ENCODE peak calls at places on chromosomes 7 and 10, in four cellular contexts. A is K562, J is HepG2, E is GM12878. I is an unnamed sample.
A peak's percentile ranks its signal among the peaks of the same experiment; 100 is the strongest.

GRCh38 chr10:132898391-132899053 is 43.8 kb downstream of the CFAP46 start:
- DNase-seq in J (no peak), A (no peak), E (no peak), I (no peak)

GRCh38 chr7:40105879-40106473 is 28.4 kb downstream of the MPLKIP start:
- DNase-seq in E (no peak), A (no peak), J (no peak), I (no peak)

GRCh38 chr10:81876253-81876731 is 1.3 kb downstream of the NRG3 start:
- DNase-seq in E (no peak), J (no peak), A (no peak), I (peak; percentile 72)

GRCh38 chr7:5497158-5498103 is 73.8 kb upstream of the TNRC18 start:
- DNase-seq in E (no peak), J (no peak), A (peak; percentile 81), I (no peak)

GRCh38 chr10:14553434-14553833 is 221.3 kb downstream of the FAM107B start:
- DNase-seq in A (no peak), E (no peak), J (peak; percentile 40), I (no peak)

GRCh38 chr7:38863609-38864291 is 45.2 kb downstream of the VPS41 start:
- DNase-seq in A (no peak), J (peak; percentile 67), E (no peak), I (no peak)

GRCh38 chr10:3861785-3862184 is 76.8 kb upstream of the KLF6 start:
- DNase-seq in E (no peak), J (no peak), A (no peak), I (no peak)

GRCh38 chr10:79372871-79373270 is 25.6 kb downstream of the PPIF start:
- DNase-seq in J (no peak), E (no peak), A (no peak), I (no peak)

GRCh38 chr10:69968830-69969229 is 83.8 kb upstream of the MACROH2A2 start:
- DNase-seq in E (no peak), A (peak; percentile 32), J (peak; percentile 57), I (peak; percentile 51)

GRCh38 chr10:116733566-116733965 is 8.8 kb downstream of the HSPA12A start:
- DNase-seq in J (no peak), A (no peak), E (no peak), I (no peak)

GRCh38 chr7:84248267-84248666 is 53.7 kb upstream of the SEMA3A start:
- DNase-seq in A (no peak), E (peak; percentile 36), J (no peak), I (no peak)

GRCh38 chr7:20144801-20145200 is 72.4 kb downstream of the MACC1 start:
- DNase-seq in E (no peak), A (no peak), J (no peak), I (no peak)

GRCh38 chr7:139242741-139243281 is 11.8 kb downstream of the UBN2 start:
- DNase-seq in J (no peak), E (no peak), A (peak; percentile 54), I (no peak)

GRCh38 chr10:69088801-69089501 is 1.0 kb downstream of the SRGN start:
- DNase-seq in E (peak; percentile 61), J (no peak), A (peak; percentile 92), I (no peak)

GRCh38 chr7:93171606-93172226 is 23.5 kb upstream of the SAMD9L start:
- DNase-seq in A (no peak), J (no peak), E (no peak), I (no peak)

GRCh38 chr7:93301736-93302135 is 69.6 kb downstream of the VPS50 start:
- DNase-seq in E (no peak), J (no peak), A (no peak), I (no peak)

GRCh38 chr10:47042815-47043750 is 131.9 kb downstream of the PTPN20 start:
- DNase-seq in A (no peak), J (no peak), E (no peak), I (no peak)

GRCh38 chr10:49024484-49024883 is 84.8 kb upstream of the LRRC18 start:
- DNase-seq in A (no peak), J (no peak), E (no peak), I (no peak)

GRCh38 chr10:119237722-119238436 is 30.5 kb downstream of the GRK5 start:
- DNase-seq in J (no peak), A (no peak), E (no peak), I (no peak)

GRCh38 chr10:61356342-61356741 is 96.8 kb downstream of the TMEM26 start:
- DNase-seq in E (no peak), J (no peak), A (no peak), I (no peak)

GRCh38 chr7:79702116-79702515 is 248.6 kb upstream of the MAGI2 start:
- DNase-seq in A (no peak), E (no peak), J (no peak), I (no peak)

GRCh38 chr7:150788474-150789269 is 11.5 kb downstream of the TMEM176B start:
- DNase-seq in J (no peak), E (no peak), A (no peak), I (no peak)

DNA sequence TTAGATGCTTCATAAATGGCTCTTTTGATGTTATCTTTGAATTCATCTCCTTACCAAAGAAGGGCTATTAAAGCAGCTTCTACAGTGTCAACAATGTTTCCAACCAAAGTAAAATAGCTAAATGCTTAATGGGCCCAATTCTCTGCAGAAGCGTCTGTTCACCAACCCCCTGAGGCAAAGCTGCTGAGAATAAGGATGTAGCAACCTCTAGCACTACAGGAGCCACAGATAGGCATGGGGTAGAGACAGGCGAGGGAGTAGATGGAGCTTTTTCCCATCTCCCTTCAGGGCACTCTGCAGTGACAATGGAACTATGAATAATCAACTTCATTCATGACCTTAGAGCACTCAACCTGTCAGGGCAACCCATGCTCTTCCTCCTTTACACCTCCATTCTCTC is 134.1 kb downstream of the FZD1 start:
- DNase-seq in J (no peak), A (no peak), E (no peak), I (no peak)
- TF ChIP-seq SP1 in J (no peak), A (no peak), E (no peak), I (no peak)

DNA sequence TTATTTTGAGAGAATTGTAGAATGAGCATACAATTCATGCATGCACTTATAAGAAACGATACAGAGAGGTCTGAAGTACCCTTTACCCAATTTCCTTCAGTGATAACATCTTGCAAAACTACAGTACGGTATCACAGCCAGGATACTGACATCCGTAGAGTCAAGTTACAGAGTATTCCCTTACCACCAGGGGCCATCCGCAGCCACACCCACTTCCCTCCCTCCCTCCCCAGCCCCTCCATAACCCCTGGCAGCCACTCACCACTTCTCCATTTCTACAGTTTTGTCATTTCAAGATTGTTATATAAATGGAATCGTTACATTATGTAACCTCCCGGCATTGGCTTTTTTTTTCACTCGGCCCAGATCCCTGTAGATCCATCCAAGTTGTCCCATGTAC is 113.6 kb upstream of the RET start:
- DNase-seq in A (no peak), J (no peak), E (no peak), I (peak; percentile 13)
- TF ChIP-seq NR2C2 in A (no peak), J (no peak), E (no peak), I (no peak)

DNA sequence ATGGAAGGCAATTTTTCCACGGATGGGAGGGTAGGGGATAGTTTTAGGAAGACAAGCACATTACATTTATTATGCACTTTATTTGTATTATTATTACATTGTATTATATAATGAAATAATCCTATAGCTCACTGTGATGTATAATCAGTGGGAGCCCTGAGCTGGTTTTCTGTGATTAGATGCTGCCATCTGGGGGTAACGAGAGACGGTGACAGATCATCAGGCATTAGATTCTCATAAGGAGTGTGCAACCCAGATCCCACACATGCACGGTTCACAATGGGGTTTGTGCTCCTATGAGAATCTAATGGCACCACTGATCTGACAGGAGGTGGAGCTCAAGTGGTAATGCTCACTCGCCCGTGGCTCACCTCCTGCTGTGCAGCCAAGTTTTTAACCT is 103.9 kb upstream of the STK17A start:
- DNase-seq in J (peak; percentile 33), E (no peak), A (peak; percentile 11), I (no peak)
- TF ChIP-seq SP1 in J (no peak), E (no peak), A (no peak), I (no peak)

GRCh38 chr10:11409357-11409756 is 202.1 kb downstream of the USP6NL start:
- DNase-seq in J (no peak), A (no peak), E (no peak), I (no peak)
- TF ChIP-seq NR2C2 in J (no peak), A (no peak), E (no peak), I (no peak)

GRCh38 chr10:86046845-86047460 is 319.6 kb downstream of the GRID1 start:
- DNase-seq in A (no peak), J (no peak), E (peak; percentile 19), I (no peak)
- TF ChIP-seq SP1 in A (no peak), J (no peak), E (no peak), I (no peak)

GRCh38 chr7:3412871-3413270 is 111.8 kb downstream of the SDK1 start:
- DNase-seq in E (no peak), J (no peak), A (no peak), I (no peak)
- TF ChIP-seq NR2C2 in E (no peak), J (no peak), A (no peak), I (no peak)

GRCh38 chr7:87225696-87226095 is 6.2 kb upstream of the TMEM243 start:
- DNase-seq in E (no peak), A (no peak), J (no peak), I (no peak)
- TF ChIP-seq SP1 in E (no peak), A (no peak), J (no peak), I (no peak)

DNA sequence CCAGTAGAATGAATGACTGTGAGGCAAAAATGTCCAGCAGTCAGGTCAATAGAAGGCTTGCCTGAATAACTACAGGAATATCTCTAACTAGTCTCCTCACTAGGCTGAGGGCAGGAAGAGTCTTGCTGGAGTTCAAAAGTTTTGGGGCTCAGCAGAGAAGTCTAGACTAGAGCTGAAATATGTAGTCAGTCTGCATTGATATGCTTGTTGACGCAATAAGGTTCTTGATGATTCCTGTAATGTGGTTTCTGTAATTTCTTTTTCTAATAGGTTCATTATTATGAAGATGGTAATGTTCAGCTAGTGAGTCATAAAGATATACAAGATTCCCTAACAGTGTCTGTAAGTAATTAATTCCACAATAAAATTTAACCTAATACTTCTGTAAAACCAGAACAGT is 41.5 kb upstream of the ST7 start:
- DNase-seq in E (no peak), A (no peak), J (no peak), I (no peak)
- TF ChIP-seq NR2C2 in E (no peak), A (no peak), J (no peak), I (no peak)

GRCh38 chr10:63491558-63492316 is 26.0 kb upstream of the JMJD1C start:
- DNase-seq in E (no peak), A (no peak), J (no peak), I (no peak)

GRCh38 chr10:63497321-63497720 is 23.9 kb upstream of the REEP3 start:
- DNase-seq in E (no peak), A (no peak), J (no peak), I (no peak)

GRCh38 chr10:63496561-63496960 is 24.6 kb upstream of the REEP3 start:
- DNase-seq in A (no peak), E (no peak), J (no peak), I (no peak)

GRCh38 chr10:63492788-63493403 is 27.1 kb upstream of the JMJD1C start:
- DNase-seq in A (no peak), J (no peak), E (no peak), I (no peak)

GRCh38 chr10:63494951-63495350 is 26.2 kb upstream of the REEP3 start:
- DNase-seq in J (no peak), A (no peak), E (no peak), I (no peak)
- TF ChIP-seq SP1 in J (no peak), A (no peak), E (no peak), I (no peak)

I was measured in WTC11.